ENCODE peak calls at places on chromosomes 13 and 19, in six cellular contexts. H is stomach, B is adrenal gland, K is ovary, S is Peyer's patch, J is uterus. L is an unnamed sample.

GRCh38 chr13:113458218-113459065 is 5.2 kb upstream of the ADPRHL1 start:
- DNase-seq in H (no peak), B (no peak), K (no peak), S (no peak), J (peak; percentile 29), L (peak; percentile 51)

GRCh38 chr19:7657047-7657779 is 11.6 kb upstream of the RETN start:
- DNase-seq in H (no peak), B (no peak), K (no peak), S (no peak), J (no peak), L (no peak)

GRCh38 chr19:16482745-16483144 is 11.0 kb upstream of the EPS15L1 start:
- DNase-seq in H (no peak), B (no peak), K (no peak), S (no peak), J (no peak), L (no peak)

GRCh38 chr13:68727788-68728187 is 1379.8 kb upstream of the ATXN8OS start:
- DNase-seq in H (no peak), B (no peak), K (no peak), S (no peak), J (no peak), L (no peak)

GRCh38 chr19:23718802-23719201 is 31.8 kb upstream of the ZNF675 start:
- DNase-seq in H (no peak), B (no peak), K (no peak), S (no peak), J (no peak), L (no peak)

GRCh38 chr19:5225486-5226345 is 114.9 kb downstream of the PTPRS start:
- DNase-seq in H (no peak), B (no peak), K (no peak), S (no peak), J (no peak), L (no peak)

GRCh38 chr19:3178377-3178972 is at the start of gene S1PR4:
- DNase-seq in H (no peak), B (no peak), K (no peak), S (peak; percentile 85), J (no peak), L (no peak)

GRCh38 chr19:566403-566802 is 6.0 kb upstream of the BSG start:
- DNase-seq in H (no peak), B (peak; percentile 57), K (peak; percentile 84), S (no peak), J (peak; percentile 86), L (peak; percentile 63)

GRCh38 chr13:23778879-23779278 is 110.3 kb downstream of the MIPEP start:
- DNase-seq in H (no peak), B (no peak), K (no peak), S (no peak), J (no peak), L (no peak)

GRCh38 chr13:38325426-38325825 is 24.2 kb upstream of the UFM1 start:
- DNase-seq in H (no peak), B (no peak), K (no peak), S (no peak), J (no peak), L (no peak)

GRCh38 chr13:73138967-73139491 is 80.2 kb downstream of the KLF5 start:
- DNase-seq in H (no peak), B (no peak), K (no peak), S (no peak), J (no peak), L (no peak)

GRCh38 chr19:58328999-58329398 is 2.2 kb downstream of the ZSCAN22 start:
- DNase-seq in H (no peak), B (no peak), K (no peak), S (no peak), J (no peak), L (no peak)

GRCh38 chr19:58558623-58559274 is 338 bp upstream of the UBE2M start:
- DNase-seq in H (peak; percentile 99), B (peak; percentile 99), K (peak; percentile 100), S (peak; percentile 100), J (peak; percentile 100), L (peak; percentile 99)

GRCh38 chr13:19862511-19863313 is 737 bp downstream of the ZMYM5 start:
- DNase-seq in H (peak; percentile 29), B (peak; percentile 36), K (no peak), S (peak; percentile 59), J (peak; percentile 16), L (peak; percentile 52)

GRCh38 chr19:54013866-54014265 is 22.4 kb downstream of the CACNG6 start:
- DNase-seq in H (no peak), B (no peak), K (no peak), S (no peak), J (no peak), L (no peak)

GRCh38 chr19:3984584-3984907 is 717 bp downstream of the EEF2 start:
- DNase-seq in H (no peak), B (no peak), K (peak; percentile 51), S (no peak), J (no peak), L (no peak)

GRCh38 chr13:48596128-48596429 is 57.6 kb upstream of the CYSLTR2 start:
- DNase-seq in H (peak; percentile 47), B (no peak), K (no peak), S (no peak), J (no peak), L (no peak)

GRCh38 chr13:85828094-85828684 is 29.0 kb upstream of the SLITRK6 start:
- DNase-seq in H (no peak), B (no peak), K (no peak), S (no peak), J (no peak), L (no peak)

GRCh38 chr13:107370036-107370785 is 802.3 kb upstream of the ARGLU1 start:
- DNase-seq in H (no peak), B (no peak), K (no peak), S (no peak), J (no peak), L (no peak)

GRCh38 chr13:41458187-41458938 is 1.0 kb downstream of the RGCC start:
- DNase-seq in H (peak; percentile 53), B (no peak), K (no peak), S (peak; percentile 64), J (peak; percentile 29), L (no peak)

GRCh38 chr13:82062772-82063171 is 1721.8 kb upstream of the SPRY2 start:
- DNase-seq in H (no peak), B (no peak), K (no peak), S (no peak), J (no peak), L (no peak)

GRCh38 chr13:99371956-99372355 is 64.8 kb upstream of the GPR183 start:
- DNase-seq in H (no peak), B (no peak), K (no peak), S (peak; percentile 74), J (no peak), L (no peak)

GRCh38 chr13:43787998-43788397 is 1.2 kb upstream of the ENOX1 start:
- DNase-seq in H (no peak), B (no peak), K (no peak), S (no peak), J (no peak), L (peak; percentile 47)

DNA sequence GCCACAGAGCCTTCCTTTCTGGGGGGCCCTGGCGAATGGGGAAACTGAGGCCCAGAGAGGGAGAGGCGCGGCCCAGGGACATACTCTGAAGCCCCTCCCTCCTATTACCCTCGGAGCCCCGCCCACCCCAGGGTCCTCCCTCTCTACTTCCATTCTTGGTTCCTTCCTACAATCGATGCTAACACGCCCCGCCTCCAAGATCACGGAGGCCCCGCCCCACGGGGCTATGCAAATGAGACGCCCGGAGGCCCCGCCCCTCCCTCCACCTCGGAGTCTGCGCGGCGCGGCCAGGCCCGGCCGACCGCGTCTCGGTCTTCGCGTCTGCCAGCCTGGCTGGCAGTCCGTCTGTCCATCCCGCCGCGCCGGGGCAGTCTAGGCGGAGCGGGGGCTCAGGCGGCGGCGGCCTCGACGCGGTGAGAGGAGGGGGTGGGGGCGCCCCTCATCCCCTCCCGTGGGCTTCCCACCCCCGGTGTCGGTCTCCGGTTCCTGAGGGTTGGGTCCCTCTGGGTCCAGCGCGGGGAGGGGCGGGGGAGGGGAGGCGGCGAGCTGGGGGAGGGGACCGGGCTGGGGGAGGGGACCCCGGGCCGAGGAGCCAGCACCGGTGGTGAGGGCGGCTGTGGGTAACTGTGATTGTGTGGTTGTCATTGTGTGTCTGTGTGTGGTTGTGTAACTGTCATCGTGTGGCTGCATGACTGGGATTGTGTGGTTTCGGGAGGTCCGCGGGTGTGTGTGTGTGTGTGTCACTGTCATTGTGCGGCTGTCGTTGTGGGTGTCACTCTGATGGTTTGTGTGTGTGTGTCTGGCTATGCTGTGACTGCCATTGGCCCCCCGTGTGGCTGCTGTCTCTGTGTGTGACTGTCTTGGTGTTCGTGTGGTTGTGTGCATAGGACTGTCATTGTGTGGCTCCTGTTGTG is at the start of gene PLPPR2:
- DNase-seq in H (peak; percentile 95), B (peak; percentile 97), K (peak; percentile 98), S (peak; percentile 94), J (peak; percentile 96), L (peak; percentile 95)
- TF ChIP-seq POLR2A in H (no peak), B (peak; percentile 71), K (peak; percentile 65), S (no peak), J (peak; percentile 70), L (no peak)

GRCh38 chr19:1992759-1993260 is 22.7 kb downstream of the BTBD2 start:
- DNase-seq in H (no peak), B (no peak), K (no peak), S (no peak), J (no peak), L (peak; percentile 72)
- H3K36me3 ChIP-seq in H (peaks cover 93% of the 10 kb centered on the region), B (no peaks in the 10 kb centered on the region), K (peaks cover 2% of the 10 kb centered on the region), S (no peaks in the 10 kb centered on the region), J (no peaks in the 10 kb centered on the region), L (no peaks in the 10 kb centered on the region)

DNA sequence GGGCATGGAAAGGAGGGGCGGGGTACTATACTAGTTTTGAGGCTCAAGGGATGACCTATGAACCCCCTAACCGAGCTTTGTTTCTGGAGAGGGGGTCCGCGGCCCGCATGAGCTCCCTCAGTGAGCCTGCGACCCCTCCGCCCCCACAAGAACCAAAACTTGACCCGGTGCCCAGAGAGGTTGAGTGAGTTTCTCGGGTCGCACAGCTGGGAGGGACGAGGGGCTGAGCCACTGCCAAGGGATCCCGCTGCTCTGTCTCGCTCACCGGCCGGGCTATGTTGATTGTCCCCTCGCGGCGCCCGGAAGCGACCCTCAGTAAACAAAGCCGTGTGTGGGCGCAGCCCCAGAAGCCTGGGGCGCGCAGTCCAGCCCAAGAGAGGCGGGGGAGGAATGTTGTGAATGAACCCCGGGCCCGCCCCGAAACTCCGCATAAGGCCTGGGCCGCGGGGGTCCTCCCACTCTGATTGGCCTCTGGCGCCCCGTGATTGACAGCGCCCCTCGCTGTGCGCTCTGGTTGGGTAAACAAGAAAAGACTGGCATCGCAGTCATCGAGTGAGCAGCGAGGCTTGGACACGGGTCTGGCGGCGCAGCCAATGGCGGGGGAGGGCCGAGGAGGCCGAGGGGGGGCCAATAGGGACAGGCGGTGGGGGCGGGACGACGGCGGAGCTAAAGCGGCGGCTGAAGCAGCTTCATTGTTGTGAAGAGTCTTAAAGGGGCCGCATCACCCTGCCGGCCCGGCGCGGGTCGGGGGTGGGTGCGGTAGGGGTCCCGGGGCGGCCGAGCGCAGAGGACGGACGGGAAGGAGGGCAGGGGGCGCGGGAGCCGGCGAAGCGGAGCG is at the start of gene ZSWIM4:
- DNase-seq in H (peak; percentile 99), B (peak; percentile 100), K (peak; percentile 99), S (peak; percentile 100), J (peak; percentile 98), L (peak; percentile 100)
- TF ChIP-seq POLR2A in H (no peak), B (peak; percentile 82), K (peak; percentile 55), S (peak; percentile 30), J (peak; percentile 61), L (no peak)

DNA sequence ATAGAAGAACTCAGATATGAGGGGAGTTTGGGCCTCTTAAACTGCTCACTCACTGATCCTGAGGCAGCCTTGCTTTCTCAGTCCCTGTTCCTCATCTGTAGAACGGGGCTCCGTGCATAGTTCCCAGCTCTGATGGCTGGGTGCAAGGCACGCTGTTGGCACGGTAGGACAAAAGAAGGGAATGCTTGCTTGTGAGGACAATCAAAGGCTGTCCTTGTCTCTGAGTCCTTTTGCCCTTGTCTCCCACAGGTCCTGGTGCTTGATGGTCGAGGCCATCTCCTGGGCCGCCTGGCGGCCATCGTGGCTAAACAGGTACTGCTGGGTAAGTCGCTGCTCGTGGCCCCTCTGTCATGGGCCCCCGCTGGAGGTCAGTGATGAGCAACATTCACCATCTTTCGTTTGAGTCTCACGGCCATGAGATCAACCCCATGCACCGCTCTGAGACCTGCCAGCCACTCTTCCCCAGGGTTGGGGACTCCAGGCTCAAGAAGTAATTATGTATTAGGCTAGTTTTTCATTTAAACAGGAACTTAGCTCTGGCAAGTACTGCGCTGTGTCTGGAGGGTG is 2.3 kb downstream of the RPL13A start:
- DNase-seq in H (no peak), B (peak; percentile 49), K (no peak), S (peak; percentile 76), J (no peak), L (no peak)
- H3K36me3 ChIP-seq in H (peaks cover 44% of the 10 kb centered on the region), B (no peaks in the 10 kb centered on the region), K (no peaks in the 10 kb centered on the region), S (no peaks in the 10 kb centered on the region), J (no peaks in the 10 kb centered on the region), L (no peaks in the 10 kb centered on the region)